ENCODE peak calls at places on chromosomes 2 and 18, in eight cellular contexts. O, U, Q, B, A, X, Z and H are unnamed samples.
A peak's percentile ranks its signal among the peaks of the same experiment; 100 is the strongest.

GRCh38 chr2:159996792-159997546 is 65.4 kb downstream of the PLA2R1 start:
- DNase-seq in Q (no peak), U (no peak), A (peak; percentile 28), Z (no peak), X (no peak), O (no peak), B (no peak), H (no peak)

GRCh38 chr2:125745514-125745913 is 910.4 kb upstream of the GYPC start:
- DNase-seq in Z (no peak), O (peak; percentile 16), X (no peak), B (no peak), Q (no peak), A (peak; percentile 1), U (peak; percentile 39), H (no peak)

GRCh38 chr2:220072669-220073235 is 445.3 kb downstream of the SLC4A3 start:
- DNase-seq in Z (no peak), U (no peak), Q (no peak), A (no peak), B (no peak), O (no peak), X (no peak), H (no peak)

GRCh38 chr2:237195396-237196119 is 109.9 kb downstream of the COPS8 start:
- DNase-seq in Q (no peak), X (no peak), A (no peak), B (no peak), U (no peak), Z (no peak), O (no peak), H (no peak)

GRCh38 chr2:217713395-217714267 is 289.2 kb downstream of the TNS1 start:
- DNase-seq in B (peak; percentile 56), X (peak; percentile 85), O (peak; percentile 84), U (peak; percentile 71), Q (peak; percentile 74), A (peak; percentile 66), Z (peak; percentile 91), H (peak; percentile 54)

GRCh38 chr2:138609446-138609845 is 107.9 kb downstream of the SPOPL start:
- DNase-seq in A (no peak), Z (no peak), Q (no peak), O (no peak), U (no peak), X (no peak), B (no peak), H (no peak)

GRCh38 chr2:206198677-206199076 is 39.0 kb downstream of the EEF1B2 start:
- DNase-seq in U (no peak), Q (no peak), O (no peak), X (no peak), Z (no peak), A (no peak), B (no peak), H (no peak)

GRCh38 chr2:120767486-120768005 is 31.9 kb downstream of the GLI2 start:
- DNase-seq in Z (no peak), O (no peak), A (no peak), Q (no peak), U (no peak), B (no peak), X (peak; percentile 47), H (no peak)

GRCh38 chr2:239227661-239228371 is 173.0 kb downstream of the HDAC4 start:
- DNase-seq in A (no peak), B (no peak), U (no peak), Q (no peak), O (peak; percentile 93), X (no peak), Z (no peak), H (no peak)

GRCh38 chr2:240915526-240916335 is 9.6 kb downstream of the CROCC2 start:
- DNase-seq in X (peak; percentile 60), B (peak; percentile 27), U (no peak), O (peak; percentile 9), Q (no peak), A (no peak), Z (no peak), H (no peak)

GRCh38 chr18:58449366-58449935 is 179.4 kb downstream of the ALPK2 start:
- DNase-seq in A (no peak), Q (no peak), Z (no peak), B (no peak), O (no peak), X (no peak), U (no peak), H (no peak)

GRCh38 chr2:25279091-25279651 is 62.6 kb downstream of the DNMT3A start:
- DNase-seq in A (no peak), Z (no peak), X (no peak), B (peak; percentile 93), O (peak; percentile 49), U (peak; percentile 71), Q (no peak), H (no peak)

GRCh38 chr2:237498341-237498740 is 11.3 kb downstream of the MLPH start:
- DNase-seq in X (peak; percentile 61), A (no peak), B (no peak), O (no peak), Z (no peak), U (no peak), Q (no peak), H (no peak)

GRCh38 chr2:76640905-76641304 is 881.3 kb downstream of the LRRTM4 start:
- DNase-seq in U (no peak), O (no peak), B (no peak), Q (no peak), X (no peak), Z (no peak), A (no peak), H (no peak)

GRCh38 chr2:78778756-78779510 is 246.6 kb upstream of the REG3G start:
- DNase-seq in A (no peak), U (no peak), Z (no peak), X (no peak), O (no peak), Q (no peak), B (no peak), H (no peak)

GRCh38 chr2:144183744-144184143 is 336.2 kb downstream of the ZEB2 start:
- DNase-seq in U (no peak), Z (no peak), A (no peak), Q (peak; percentile 52), B (peak; percentile 47), O (no peak), X (no peak), H (peak; percentile 87)

GRCh38 chr2:176814274-176814673 is 398.3 kb upstream of the HNRNPA3 start:
- DNase-seq in X (no peak), O (no peak), B (no peak), Q (no peak), U (no peak), A (no peak), Z (no peak), H (no peak)

GRCh38 chr2:161580426-161580825 is 43.8 kb upstream of the SLC4A10 start:
- DNase-seq in X (no peak), Q (no peak), O (no peak), A (no peak), U (no peak), B (no peak), Z (no peak), H (no peak)

GRCh38 chr18:43887491-43887890 is 610.2 kb upstream of the SYT4 start:
- DNase-seq in A (no peak), U (no peak), O (no peak), Q (no peak), Z (no peak), X (no peak), B (no peak), H (no peak)

GRCh38 chr2:198664349-198664748 is 793.4 kb downstream of the SATB2 start:
- DNase-seq in B (no peak), U (no peak), Z (no peak), O (no peak), Q (no peak), A (no peak), X (no peak), H (no peak)

GRCh38 chr18:24212939-24213338 is 74.1 kb downstream of the CABYR start:
- DNase-seq in X (no peak), U (no peak), B (no peak), O (no peak), Z (no peak), A (peak; percentile 95), Q (no peak), H (no peak)